ENCODE peak calls at places on chromosomes 3 and 15, in ten cellular contexts. E, S, W, B, T, Z, A, X, M and L are unnamed samples.

GRCh38 chr15:49273734-49274318 is 103.8 kb downstream of the GALK2 start:
- DNase-seq in E (no peak), S (no peak), W (peak; percentile 8), B (no peak), T (no peak), Z (no peak), A (no peak), X (no peak), M (no peak), L (no peak)

GRCh38 chr3:98240133-98240532 is 23.9 kb upstream of the OR5H6 start:
- DNase-seq in E (no peak), S (no peak), W (no peak), B (no peak), T (no peak), Z (no peak), A (no peak), X (no peak), M (no peak), L (no peak)

GRCh38 chr3:175005881-175006280 is 146.7 kb downstream of the NAALADL2 start:
- DNase-seq in E (no peak), S (no peak), W (no peak), B (no peak), T (no peak), Z (no peak), A (no peak), X (no peak), M (no peak), L (no peak)

GRCh38 chr3:72659609-72660008 is 188.6 kb downstream of the SHQ1 start:
- DNase-seq in E (no peak), S (no peak), W (no peak), B (no peak), T (no peak), Z (no peak), A (no peak), X (no peak), M (no peak), L (no peak)

GRCh38 chr15:71612869-71613268 is 197.5 kb upstream of the NR2E3 start:
- DNase-seq in E (no peak), S (no peak), W (no peak), B (no peak), T (no peak), Z (no peak), A (no peak), X (no peak), M (no peak), L (no peak)

GRCh38 chr15:74511583-74511982 is 29.4 kb upstream of the ARID3B start:
- DNase-seq in E (no peak), S (no peak), W (peak; percentile 16), B (no peak), T (no peak), Z (no peak), A (no peak), X (no peak), M (no peak), L (no peak)

GRCh38 chr15:98142584-98142983 is 182.1 kb downstream of the ARRDC4 start:
- DNase-seq in E (no peak), S (no peak), W (no peak), B (no peak), T (no peak), Z (no peak), A (no peak), X (no peak), M (peak; percentile 19), L (no peak)

GRCh38 chr15:64213646-64214045 is 50.8 kb upstream of the PPIB start:
- DNase-seq in E (no peak), S (no peak), W (no peak), B (peak; percentile 14), T (no peak), Z (no peak), A (no peak), X (no peak), M (no peak), L (no peak)

GRCh38 chr3:10553586-10554235 is 48.3 kb upstream of the ATP2B2 start:
- DNase-seq in E (no peak), S (no peak), W (peak; percentile 20), B (no peak), T (no peak), Z (no peak), A (no peak), X (peak; percentile 73), M (peak; percentile 59), L (no peak)

GRCh38 chr3:159904455-159904854 is 84.2 kb upstream of the IL12A start:
- DNase-seq in E (no peak), S (no peak), W (no peak), B (no peak), T (no peak), Z (no peak), A (no peak), X (no peak), M (no peak), L (no peak)

GRCh38 chr15:37204698-37205097 is 104.3 kb upstream of the MEIS2 start:
- DNase-seq in E (no peak), S (no peak), W (no peak), B (no peak), T (no peak), Z (no peak), A (no peak), X (no peak), M (no peak), L (no peak)
- TF ChIP-seq CTCF in E (peak; percentile 11), S (no peak), W (no peak), B (no peak), T (peak; percentile 21), Z (no peak), A (no peak), X (no peak), M (no peak), L (no peak)

GRCh38 chr3:45906681-45907220 is 20.4 kb downstream of the CCR9 start:
- DNase-seq in E (no peak), S (no peak), W (peak; percentile 64), B (peak; percentile 84), T (no peak), Z (no peak), A (no peak), X (no peak), M (peak; percentile 33), L (no peak)
- TF ChIP-seq CTCF in E (peak; percentile 21), S (no peak), W (peak; percentile 57), B (peak; percentile 63), T (peak; percentile 34), Z (no peak), A (no peak), X (no peak), M (peak; percentile 13), L (peak; percentile 26)

DNA sequence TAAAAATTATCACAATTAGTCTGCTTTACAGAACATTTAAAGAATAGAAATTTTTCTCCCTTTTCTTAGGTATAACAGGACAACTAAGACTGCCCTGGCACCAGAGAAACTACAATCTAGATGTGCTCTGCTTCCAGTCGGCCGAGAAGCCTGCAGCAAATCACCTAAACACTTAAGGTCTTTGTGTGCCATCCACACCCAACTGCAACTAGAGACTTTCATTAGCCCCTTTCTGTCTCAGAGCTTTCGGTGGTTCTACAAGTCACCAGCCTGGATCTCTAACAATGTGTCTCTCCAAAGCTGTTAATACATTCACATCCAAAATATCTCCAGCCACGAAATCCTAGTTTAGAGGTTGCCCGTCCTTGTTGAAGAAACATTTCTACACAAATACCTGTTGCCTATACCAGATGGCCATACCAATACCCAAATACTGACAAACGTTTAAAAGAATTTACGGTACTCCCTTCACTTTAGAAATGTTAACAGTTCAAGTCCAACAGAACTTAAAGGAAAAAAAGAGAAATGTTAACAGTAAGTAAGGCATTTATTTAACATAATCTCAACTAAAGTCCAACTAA is 6.7 kb downstream of the PRC1 start:
- DNase-seq in E (no peak), S (no peak), W (no peak), B (no peak), T (no peak), Z (no peak), A (no peak), X (no peak), M (no peak), L (no peak)
- TF ChIP-seq CTCF in E (no peak), S (no peak), W (no peak), B (no peak), T (no peak), Z (no peak), A (no peak), X (no peak), M (no peak), L (no peak)

GRCh38 chr15:24835301-24835700 is 119.5 kb upstream of the SNRPN start:
- DNase-seq in E (no peak), S (no peak), W (no peak), B (no peak), T (no peak), Z (no peak), A (no peak), X (no peak), M (no peak), L (no peak)
- TF ChIP-seq CTCF in E (no peak), S (no peak), W (no peak), B (no peak), T (no peak), Z (no peak), A (no peak), X (no peak), M (no peak), L (no peak)